ENCODE peak calls at places on chromosomes 2 and 18, in nine cellular contexts. M, A, N, V, P, Q, S, R and D are unnamed samples.

GRCh38 chr2:127039387-127040031 is 67.4 kb downstream of the BIN1 start:
- DNase-seq in M (no peak), A (peak), N (no peak), V (no peak), P (no peak), Q (no peak), S (no peak), R (no peak), D (no peak)

GRCh38 chr2:100522430-100522829 is 40.4 kb upstream of the PDCL3 start:
- DNase-seq in M (no peak), A (no peak), N (no peak), V (no peak), P (no peak), Q (no peak), S (no peak), R (no peak), D (no peak)

GRCh38 chr2:12261993-12262680 is 454.6 kb upstream of the TRIB2 start:
- DNase-seq in M (no peak), A (no peak), N (no peak), V (no peak), P (no peak), Q (no peak), S (peak), R (no peak), D (no peak)

GRCh38 chr2:212032032-212032431 is 506.6 kb downstream of the ERBB4 start:
- DNase-seq in M (no peak), A (no peak), N (peak), V (no peak), P (peak), Q (no peak), S (no peak), R (no peak), D (no peak)

GRCh38 chr2:3325458-3326181 is 52.0 kb downstream of the EIPR1 start:
- DNase-seq in M (no peak), A (no peak), N (no peak), V (no peak), P (no peak), Q (peak), S (no peak), R (no peak), D (no peak)

GRCh38 chr2:55418512-55419235 is 982 bp downstream of the CCDC88A start:
- DNase-seq in M (no peak), A (no peak), N (peak), V (no peak), P (peak), Q (no peak), S (peak), R (no peak), D (peak)

GRCh38 chr18:61917870-61918269 is 25.1 kb upstream of the RNF152 start:
- DNase-seq in M (no peak), A (no peak), N (no peak), V (no peak), P (no peak), Q (no peak), S (no peak), R (no peak), D (no peak)

GRCh38 chr2:16687949-16688348 is 22.3 kb upstream of the CYRIA start:
- DNase-seq in M (no peak), A (no peak), N (no peak), V (no peak), P (no peak), Q (no peak), S (no peak), R (no peak), D (no peak)

GRCh38 chr18:54358495-54358793 is 738 bp downstream of the C18orf54 start:
- DNase-seq in M (no peak), A (peak), N (no peak), V (no peak), P (peak), Q (no peak), S (peak), R (no peak), D (no peak)

GRCh38 chr2:15833731-15834130 is 106.6 kb upstream of the MYCN start:
- DNase-seq in M (no peak), A (no peak), N (no peak), V (no peak), P (no peak), Q (no peak), S (no peak), R (no peak), D (no peak)

GRCh38 chr2:38871432-38871831 is 4.3 kb downstream of the DHX57 start:
- DNase-seq in M (no peak), A (no peak), N (no peak), V (no peak), P (no peak), Q (no peak), S (no peak), R (no peak), D (no peak)

GRCh38 chr2:128374711-128375413 is 56.2 kb upstream of the HS6ST1 start:
- DNase-seq in M (peak), A (no peak), N (no peak), V (no peak), P (no peak), Q (no peak), S (no peak), R (no peak), D (no peak)